ENCODE peak calls at places on chromosomes 11 and 22, in five cellular contexts. N is adipocyte; A is CD4-positive, alpha-beta T cell; I is HFF-Myc; O is non-pigmented ciliary epithelial cell. F is an unnamed sample.

GRCh38 chr11:47391711-47392432 is 13.5 kb upstream of the SPI1 start:
- DNase-seq in N (no peak), A (no peak), I (no peak), O (no peak), F (no peak)

GRCh38 chr11:119438599-119438998 is 15.6 kb upstream of the THY1 start:
- DNase-seq in N (no peak), A (no peak), I (no peak), O (no peak), F (no peak)

GRCh38 chr11:79274636-79275315 is 166.1 kb downstream of the TENM4 start:
- DNase-seq in N (peak), A (no peak), I (peak), O (no peak), F (peak)

GRCh38 chr11:45857834-45858492 is 10.7 kb downstream of the CRY2 start:
- DNase-seq in N (peak), A (no peak), I (peak), O (peak), F (peak)

GRCh38 chr11:32087602-32088001 is 3.3 kb upstream of the RCN1 start:
- DNase-seq in N (peak), A (no peak), I (no peak), O (peak), F (peak)

GRCh38 chr11:46386674-46387073 is 4.9 kb downstream of the CHRM4 start:
- DNase-seq in N (no peak), A (no peak), I (no peak), O (no peak), F (peak)

GRCh38 chr11:14075118-14075601 is 112.6 kb downstream of the SPON1 start:
- DNase-seq in N (no peak), A (peak), I (no peak), O (no peak), F (peak)

GRCh38 chr11:114586797-114587196 is 8.8 kb downstream of the NXPE4 start:
- DNase-seq in N (peak), A (no peak), I (no peak), O (no peak), F (peak)

GRCh38 chr11:109914809-109915653 is 178.2 kb upstream of the ZC3H12C start:
- DNase-seq in N (peak), A (no peak), I (no peak), O (peak), F (peak)

GRCh38 chr11:106950067-106950491 is 68.2 kb downstream of the GUCY1A2 start:
- DNase-seq in N (no peak), A (no peak), I (no peak), O (no peak), F (peak)

GRCh38 chr22:26127126-26127525 is 42.1 kb upstream of the SEZ6L start:
- DNase-seq in N (no peak), A (no peak), I (no peak), O (no peak), F (no peak)

GRCh38 chr22:39369186-39369585 is 19.4 kb downstream of the SYNGR1 start:
- DNase-seq in N (no peak), A (no peak), I (no peak), O (no peak), F (no peak)

GRCh38 chr11:111696556-111696955 is 69.6 kb downstream of the PPP2R1B start:
- DNase-seq in N (peak), A (no peak), I (no peak), O (no peak), F (peak)

GRCh38 chr22:35480143-35480542 is 60.5 kb upstream of the RASD2 start:
- DNase-seq in N (no peak), A (no peak), I (no peak), O (no peak), F (peak)

GRCh38 chr11:8008212-8008611 is 21.1 kb downstream of the EIF3F start:
- DNase-seq in N (no peak), A (no peak), I (no peak), O (no peak), F (no peak)

GRCh38 chr11:108698844-108699642 is 34.2 kb downstream of the DDX10 start:
- DNase-seq in N (no peak), A (no peak), I (no peak), O (no peak), F (no peak)

GRCh38 chr11:1943576-1943975 is 3.6 kb upstream of the MRPL23 start:
- DNase-seq in N (no peak), A (no peak), I (no peak), O (no peak), F (no peak)

GRCh38 chr11:114147389-114148382 is 88.2 kb downstream of the ZBTB16 start:
- DNase-seq in N (peak), A (no peak), I (no peak), O (no peak), F (no peak)

GRCh38 chr11:1647901-1648721 is 18.5 kb downstream of the KRTAP5-5 start:
- DNase-seq in N (no peak), A (no peak), I (no peak), O (no peak), F (no peak)

GRCh38 chr11:36376315-36376887 is 80.3 kb downstream of the PRR5L start:
- DNase-seq in N (peak), A (no peak), I (no peak), O (no peak), F (peak)

GRCh38 chr11:98107736-98108135 is 913.0 kb upstream of the CNTN5 start:
- DNase-seq in N (no peak), A (no peak), I (no peak), O (no peak), F (no peak)

GRCh38 chr11:69516526-69516925 is 35.1 kb downstream of the LINC01488 start:
- DNase-seq in N (no peak), A (no peak), I (no peak), O (no peak), F (peak)

GRCh38 chr11:95299078-95299611 is 68.1 kb upstream of the SESN3 start:
- DNase-seq in N (peak), A (peak), I (no peak), O (no peak), F (no peak)